ENCODE peak calls at places on chromosomes 12 and 14, in eight cellular contexts. Z is hepatocyte; P is endothelial cell of umbilical vein; N is CD8-positive, alpha-beta memory T cell; C is neural progenitor cell; O is CD4-positive, alpha-beta memory T cell; Q is CD8-positive, alpha-beta T cell; D is RWPE2. I is an unnamed sample.

GRCh38 chr12:99984271-99985128 is at the start of gene ANKS1B:
- DNase-seq in P (peak; percentile 19), Z (peak; percentile 72), O (no peak), D (no peak), C (peak; percentile 86), N (no peak), Q (no peak), I (peak; percentile 11)

GRCh38 chr12:100926669-100927248 is 132.2 kb downstream of the ANO4 start:
- DNase-seq in D (no peak), Q (no peak), P (peak; percentile 21), C (peak; percentile 84), O (no peak), Z (peak; percentile 68), N (no peak), I (peak; percentile 55)

GRCh38 chr14:21579976-21580375 is at the start of gene OR10G3:
- DNase-seq in D (no peak), Q (no peak), Z (no peak), N (no peak), O (no peak), P (no peak), C (no peak), I (no peak)

GRCh38 chr14:96251656-96252155 is 4.3 kb upstream of the BDKRB1 start:
- DNase-seq in D (no peak), Z (no peak), N (no peak), Q (no peak), O (no peak), P (no peak), C (no peak), I (no peak)

GRCh38 chr12:6288235-6288634 is 22.2 kb upstream of the PLEKHG6 start:
- DNase-seq in D (no peak), Z (no peak), N (no peak), Q (no peak), C (no peak), P (no peak), O (no peak), I (no peak)

GRCh38 chr14:102931580-102932285 is 9.3 kb downstream of the AMN start:
- DNase-seq in C (no peak), Z (no peak), D (peak; percentile 64), O (no peak), P (no peak), Q (no peak), N (no peak), I (no peak)

GRCh38 chr12:12563529-12563928 is 866 bp upstream of the DUSP16 start:
- DNase-seq in C (peak; percentile 7), Z (no peak), P (peak; percentile 36), N (no peak), O (no peak), Q (no peak), D (no peak), I (peak; percentile 12)

GRCh38 chr12:19744760-19745218 is 305.5 kb downstream of the AEBP2 start:
- DNase-seq in P (peak; percentile 99), O (no peak), D (no peak), N (no peak), Z (no peak), C (no peak), Q (no peak), I (peak; percentile 43)

GRCh38 chr12:76520348-76520747 is 39.2 kb downstream of the OSBPL8 start:
- DNase-seq in D (no peak), N (no peak), P (peak; percentile 45), C (no peak), Z (no peak), Q (no peak), O (no peak), I (no peak)

GRCh38 chr12:46546634-46547273 is 174.2 kb upstream of the SLC38A2 start:
- DNase-seq in N (no peak), Q (no peak), P (no peak), D (no peak), O (no peak), C (no peak), Z (no peak), I (peak; percentile 10)

GRCh38 chr12:93879476-93880376 is 202.6 kb downstream of the CRADD start:
- DNase-seq in Z (no peak), N (no peak), O (no peak), Q (no peak), P (no peak), D (no peak), C (no peak), I (no peak)

GRCh38 chr14:85487215-85487614 is 42.7 kb upstream of the FLRT2 start:
- DNase-seq in D (no peak), N (no peak), Q (no peak), P (no peak), C (no peak), O (no peak), Z (no peak), I (no peak)

GRCh38 chr12:93403988-93404803 is 26.5 kb downstream of the NUDT4 start:
- DNase-seq in D (no peak), Q (no peak), C (no peak), O (no peak), N (no peak), Z (no peak), P (no peak), I (no peak)

GRCh38 chr14:34222867-34223266 is 239.2 kb downstream of the SPTSSA start:
- DNase-seq in Q (no peak), P (no peak), O (no peak), Z (no peak), N (no peak), C (no peak), D (no peak), I (peak; percentile 13)

GRCh38 chr14:81991998-81992397 is 458.3 kb upstream of the SEL1L start:
- DNase-seq in P (no peak), N (no peak), O (no peak), D (no peak), Q (no peak), Z (no peak), C (no peak), I (no peak)

GRCh38 chr12:69274861-69275260 is 35.5 kb downstream of the CPSF6 start:
- DNase-seq in C (no peak), Z (no peak), Q (no peak), D (no peak), O (no peak), N (no peak), P (peak; percentile 54), I (no peak)

GRCh38 chr14:61188936-61189808 is 92.0 kb downstream of the TMEM30B start:
- DNase-seq in C (peak; percentile 82), P (peak; percentile 70), D (no peak), O (no peak), N (no peak), Q (no peak), Z (peak; percentile 71), I (peak; percentile 1)

GRCh38 chr14:70254476-70254961 is 65.8 kb upstream of the SLC8A3 start:
- DNase-seq in O (no peak), P (peak; percentile 30), N (no peak), D (no peak), Q (no peak), Z (peak; percentile 84), C (peak; percentile 70), I (peak; percentile 64)

GRCh38 chr12:39127401-39127800 is 222.0 kb upstream of the CPNE8 start:
- DNase-seq in Z (peak; percentile 72), P (peak; percentile 92), O (no peak), N (no peak), D (no peak), Q (no peak), C (no peak), I (peak; percentile 35)

GRCh38 chr12:40229690-40230651 is 5.2 kb downstream of the LRRK2 start:
- DNase-seq in D (no peak), Z (no peak), C (no peak), Q (no peak), N (no peak), O (no peak), P (no peak), I (no peak)

GRCh38 chr12:79344855-79345840 is 345.6 kb downstream of the PAWR start:
- DNase-seq in N (no peak), Q (no peak), Z (peak; percentile 58), O (no peak), D (no peak), C (peak; percentile 65), P (peak; percentile 54), I (peak; percentile 43)

DNA sequence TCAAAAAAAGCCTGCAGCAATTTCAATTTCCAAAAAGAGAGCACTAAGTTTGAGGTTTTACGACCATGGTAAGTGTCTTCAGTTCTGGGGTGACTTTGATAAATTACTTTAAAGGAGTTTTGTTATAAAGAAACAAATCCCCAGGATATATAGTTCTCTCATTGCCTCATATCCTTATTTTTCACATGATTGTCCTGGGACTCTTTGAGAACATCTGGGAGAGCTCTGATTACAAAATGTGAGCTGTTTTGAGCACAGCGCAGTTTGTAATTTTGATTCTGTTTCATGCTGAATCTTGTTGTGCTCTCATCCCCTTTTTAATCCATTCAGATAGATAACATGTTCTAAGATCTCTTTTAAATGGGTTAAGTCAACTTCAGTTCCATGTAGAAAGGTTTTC is 67.7 kb upstream of the DCN start:
- DNase-seq in Z (no peak), N (no peak), D (no peak), C (no peak), Q (no peak), O (no peak), P (no peak), I (no peak)
- H3K27ac ChIP-seq in Z (peak overlapping the region; percentile 58), N (no peak overlapping the region), D (no peak overlapping the region), C (no peak overlapping the region), Q (no peak overlapping the region), O (no peak overlapping the region), P (no peak overlapping the region), I (no peak overlapping the region)

GRCh38 chr14:101101456-101102056 is 198.0 kb upstream of the RTL1 start:
- DNase-seq in D (no peak), N (no peak), Z (no peak), O (no peak), C (no peak), P (no peak), Q (no peak), I (no peak)

GRCh38 chr14:101098641-101099040 is 195.1 kb upstream of the RTL1 start:
- DNase-seq in P (peak; percentile 98), C (no peak), Z (no peak), O (no peak), Q (no peak), D (no peak), N (no peak), I (no peak)

GRCh38 chr14:101102875-101103274 is 199.4 kb upstream of the RTL1 start:
- DNase-seq in P (no peak), O (no peak), C (no peak), N (no peak), Z (no peak), D (no peak), Q (no peak), I (no peak)

GRCh38 chr14:101097109-101097793 is 193.7 kb upstream of the RTL1 start:
- DNase-seq in O (no peak), Q (no peak), N (no peak), P (peak; percentile 69), Z (no peak), D (no peak), C (no peak), I (no peak)
- H3K27me3 ChIP-seq in O (no peaks in the 10 kb centered on the region), Q (peaks cover 4% of the 10 kb centered on the region), N (no peaks in the 10 kb centered on the region), P (no peaks in the 10 kb centered on the region), Z (no peaks in the 10 kb centered on the region), D (no peaks in the 10 kb centered on the region), C (no peaks in the 10 kb centered on the region), I (no peaks in the 10 kb centered on the region)

GRCh38 chr12:106098691-106099200 is 40.0 kb downstream of the NUAK1 start:
- DNase-seq in O (no peak), Q (no peak), N (no peak), C (peak; percentile 48), D (no peak), P (no peak), Z (no peak), I (no peak)
- H3K27ac ChIP-seq in O (no peak overlapping the region), Q (no peak overlapping the region), N (no peak overlapping the region), C (no peak overlapping the region), D (no peak overlapping the region), P (no peak overlapping the region), Z (no peak overlapping the region), I (no peak overlapping the region)

GRCh38 chr12:57219993-57220728 is 3.6 kb downstream of the NXPH4 start:
- DNase-seq in Z (no peak), C (peak; percentile 62), P (no peak), O (no peak), D (no peak), N (no peak), Q (no peak), I (no peak)
- H3K27me3 ChIP-seq in Z (peaks cover 96% of the 10 kb centered on the region), C (peaks cover 100% of the 10 kb centered on the region), P (peaks cover 88% of the 10 kb centered on the region), O (peaks cover 81% of the 10 kb centered on the region), D (peaks cover 66% of the 10 kb centered on the region), N (peaks cover 90% of the 10 kb centered on the region), Q (peaks cover 88% of the 10 kb centered on the region), I (no peaks in the 10 kb centered on the region)

I was measured in small intestine.